ENCODE peak calls at places on chromosomes 1 and 21, in nine cellular contexts. One of them, this sample, is unnamed.

GRCh38 chr1:209674957-209675566 is at the start of gene G0S2:
- DNase-seq in stomach: peak; percentile 83
- DNase-seq in Karpas-422: no peak
- DNase-seq in left lung: peak; percentile 77
- DNase-seq in brain microvascular endothelial cell: no peak
- DNase-seq in pancreas: peak; percentile 91
- DNase-seq in SJSA1: peak; percentile 7
- DNase-seq in kidney: peak; percentile 90
- DNase-seq in transverse colon: peak; percentile 79
- DNase-seq in this sample: peak; percentile 77

GRCh38 chr1:16980473-16981268 is at the start of gene MFAP2:
- DNase-seq in Karpas-422: no peak
- DNase-seq in brain microvascular endothelial cell: no peak
- DNase-seq in SJSA1: no peak
- DNase-seq in kidney: no peak
- DNase-seq in left lung: no peak
- DNase-seq in transverse colon: no peak
- DNase-seq in stomach: no peak
- DNase-seq in pancreas: no peak
- DNase-seq in this sample: peak; percentile 78

GRCh38 chr1:207495816-207496792 is at the start of gene CR1:
- DNase-seq in brain microvascular endothelial cell: no peak
- DNase-seq in Karpas-422: no peak
- DNase-seq in stomach: peak; percentile 31
- DNase-seq in left lung: peak; percentile 69
- DNase-seq in transverse colon: peak; percentile 23
- DNase-seq in pancreas: peak; percentile 16
- DNase-seq in kidney: peak; percentile 69
- DNase-seq in SJSA1: no peak
- DNase-seq in this sample: peak; percentile 55

GRCh38 chr1:67732750-67733151 is 47.8 kb downstream of the GADD45A start:
- DNase-seq in stomach: no peak
- DNase-seq in left lung: no peak
- DNase-seq in pancreas: no peak
- DNase-seq in brain microvascular endothelial cell: peak; percentile 96
- DNase-seq in transverse colon: no peak
- DNase-seq in kidney: no peak
- DNase-seq in Karpas-422: no peak
- DNase-seq in SJSA1: no peak
- DNase-seq in this sample: no peak

GRCh38 chr1:8396083-8396911 is 78.4 kb downstream of the SLC45A1 start:
- DNase-seq in stomach: no peak
- DNase-seq in kidney: no peak
- DNase-seq in brain microvascular endothelial cell: peak; percentile 49
- DNase-seq in pancreas: no peak
- DNase-seq in SJSA1: peak; percentile 66
- DNase-seq in transverse colon: no peak
- DNase-seq in Karpas-422: no peak
- DNase-seq in left lung: no peak
- DNase-seq in this sample: peak; percentile 57

GRCh38 chr1:171739646-171740045 is 2.2 kb downstream of the VAMP4 start:
- DNase-seq in transverse colon: no peak
- DNase-seq in Karpas-422: no peak
- DNase-seq in pancreas: no peak
- DNase-seq in SJSA1: peak; percentile 30
- DNase-seq in brain microvascular endothelial cell: no peak
- DNase-seq in stomach: no peak
- DNase-seq in left lung: no peak
- DNase-seq in kidney: no peak
- DNase-seq in this sample: no peak

GRCh38 chr1:24060482-24060881 is 51.5 kb downstream of the MYOM3 start:
- DNase-seq in left lung: no peak
- DNase-seq in SJSA1: no peak
- DNase-seq in brain microvascular endothelial cell: no peak
- DNase-seq in Karpas-422: no peak
- DNase-seq in stomach: no peak
- DNase-seq in pancreas: no peak
- DNase-seq in transverse colon: no peak
- DNase-seq in kidney: no peak
- DNase-seq in this sample: no peak

GRCh38 chr1:52726265-52727113 is at the start of gene ZYG11B:
- DNase-seq in brain microvascular endothelial cell: peak; percentile 77
- DNase-seq in pancreas: peak; percentile 88
- DNase-seq in kidney: peak; percentile 96
- DNase-seq in SJSA1: peak; percentile 90
- DNase-seq in transverse colon: peak; percentile 92
- DNase-seq in stomach: peak; percentile 91
- DNase-seq in Karpas-422: peak; percentile 96
- DNase-seq in left lung: peak; percentile 92
- DNase-seq in this sample: peak; percentile 90

GRCh38 chr21:38416791-38417190 is 81.5 kb downstream of the ERG start:
- DNase-seq in Karpas-422: no peak
- DNase-seq in left lung: no peak
- DNase-seq in brain microvascular endothelial cell: no peak
- DNase-seq in stomach: no peak
- DNase-seq in pancreas: no peak
- DNase-seq in kidney: no peak
- DNase-seq in transverse colon: no peak
- DNase-seq in SJSA1: no peak
- DNase-seq in this sample: no peak

GRCh38 chr21:38409907-38410306 is 88.4 kb downstream of the ERG start:
- DNase-seq in left lung: no peak
- DNase-seq in pancreas: no peak
- DNase-seq in transverse colon: no peak
- DNase-seq in Karpas-422: no peak
- DNase-seq in kidney: no peak
- DNase-seq in stomach: no peak
- DNase-seq in brain microvascular endothelial cell: no peak
- DNase-seq in SJSA1: no peak
- DNase-seq in this sample: no peak

GRCh38 chr21:38410451-38410850 is 87.8 kb downstream of the ERG start:
- DNase-seq in kidney: no peak
- DNase-seq in transverse colon: no peak
- DNase-seq in Karpas-422: no peak
- DNase-seq in SJSA1: no peak
- DNase-seq in brain microvascular endothelial cell: no peak
- DNase-seq in stomach: no peak
- DNase-seq in left lung: no peak
- DNase-seq in pancreas: no peak
- DNase-seq in this sample: no peak

DNA sequence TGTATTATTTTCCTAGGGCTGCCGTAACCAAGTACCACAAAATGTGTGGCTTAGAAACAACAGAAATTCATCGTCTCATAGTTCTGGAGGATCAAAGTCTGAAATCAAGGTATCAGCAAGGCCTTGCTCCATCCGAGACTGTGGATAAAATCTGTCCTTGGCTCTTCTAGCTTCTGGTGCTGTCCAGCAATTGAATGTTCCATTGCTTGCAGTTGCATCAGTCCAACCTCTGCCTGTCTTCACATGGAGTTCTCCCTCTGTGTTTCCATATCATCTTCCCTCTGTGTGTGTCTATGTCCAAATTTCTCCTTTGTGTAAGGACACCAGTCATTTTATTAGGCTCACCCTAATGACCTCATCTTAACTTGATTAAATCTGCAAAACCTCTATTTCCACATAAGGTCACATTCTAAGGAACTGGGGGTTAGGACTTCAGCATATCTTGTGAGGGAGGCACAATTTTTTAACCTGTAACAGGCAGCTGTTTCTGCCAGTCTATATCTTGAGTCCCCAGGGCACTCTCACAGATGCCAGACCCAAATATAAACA is 84.2 kb downstream of the ERG start:
- DNase-seq in SJSA1: no peak
- DNase-seq in kidney: no peak
- DNase-seq in pancreas: no peak
- DNase-seq in left lung: no peak
- DNase-seq in stomach: no peak
- DNase-seq in Karpas-422: no peak
- DNase-seq in brain microvascular endothelial cell: no peak
- DNase-seq in transverse colon: no peak
- DNase-seq in this sample: no peak
- H3K27ac ChIP-seq in SJSA1: no peak overlapping the region
- H3K27ac ChIP-seq in kidney: no peak overlapping the region
- H3K27ac ChIP-seq in pancreas: no peak overlapping the region
- H3K27ac ChIP-seq in left lung: no peak overlapping the region
- H3K27ac ChIP-seq in stomach: no peak overlapping the region
- H3K27ac ChIP-seq in Karpas-422: no peak overlapping the region
- H3K27ac ChIP-seq in brain microvascular endothelial cell: no peak overlapping the region
- H3K27ac ChIP-seq in transverse colon: no peak overlapping the region
- H3K27ac ChIP-seq in this sample: no peak overlapping the region

GRCh38 chr1:53909946-53910345 is 16.0 kb downstream of the DIO1 start:
- DNase-seq in brain microvascular endothelial cell: no peak
- DNase-seq in Karpas-422: no peak
- DNase-seq in kidney: no peak
- DNase-seq in stomach: no peak
- DNase-seq in pancreas: no peak
- DNase-seq in left lung: no peak
- DNase-seq in SJSA1: no peak
- DNase-seq in transverse colon: no peak
- DNase-seq in this sample: no peak
- H3K27ac ChIP-seq in brain microvascular endothelial cell: no peak overlapping the region
- H3K27ac ChIP-seq in Karpas-422: no peak overlapping the region
- H3K27ac ChIP-seq in kidney: no peak overlapping the region
- H3K27ac ChIP-seq in stomach: no peak overlapping the region
- H3K27ac ChIP-seq in pancreas: no peak overlapping the region
- H3K27ac ChIP-seq in left lung: no peak overlapping the region
- H3K27ac ChIP-seq in SJSA1: no peak overlapping the region
- H3K27ac ChIP-seq in transverse colon: no peak overlapping the region
- H3K27ac ChIP-seq in this sample: no peak overlapping the region

GRCh38 chr1:116580446-116581322 is 9.9 kb upstream of the CD58 start:
- DNase-seq in Karpas-422: no peak
- DNase-seq in pancreas: no peak
- DNase-seq in brain microvascular endothelial cell: no peak
- DNase-seq in transverse colon: no peak
- DNase-seq in left lung: no peak
- DNase-seq in stomach: no peak
- DNase-seq in SJSA1: no peak
- DNase-seq in kidney: no peak
- DNase-seq in this sample: no peak

GRCh38 chr1:116573388-116574100 is 2.7 kb upstream of the CD58 start:
- DNase-seq in pancreas: no peak
- DNase-seq in transverse colon: no peak
- DNase-seq in left lung: no peak
- DNase-seq in brain microvascular endothelial cell: peak; percentile 22
- DNase-seq in Karpas-422: no peak
- DNase-seq in stomach: no peak
- DNase-seq in SJSA1: no peak
- DNase-seq in kidney: no peak
- DNase-seq in this sample: no peak

GRCh38 chr1:116574581-116575291 is 3.9 kb upstream of the CD58 start:
- DNase-seq in pancreas: peak; percentile 40
- DNase-seq in Karpas-422: peak; percentile 87
- DNase-seq in SJSA1: peak; percentile 41
- DNase-seq in stomach: peak; percentile 74
- DNase-seq in kidney: no peak
- DNase-seq in transverse colon: peak; percentile 71
- DNase-seq in brain microvascular endothelial cell: peak; percentile 67
- DNase-seq in left lung: no peak
- DNase-seq in this sample: peak; percentile 86

GRCh38 chr1:116581323-116581885 is 10.6 kb upstream of the CD58 start:
- DNase-seq in pancreas: no peak
- DNase-seq in SJSA1: no peak
- DNase-seq in transverse colon: no peak
- DNase-seq in kidney: no peak
- DNase-seq in stomach: no peak
- DNase-seq in left lung: no peak
- DNase-seq in Karpas-422: no peak
- DNase-seq in brain microvascular endothelial cell: no peak
- DNase-seq in this sample: no peak

DNA sequence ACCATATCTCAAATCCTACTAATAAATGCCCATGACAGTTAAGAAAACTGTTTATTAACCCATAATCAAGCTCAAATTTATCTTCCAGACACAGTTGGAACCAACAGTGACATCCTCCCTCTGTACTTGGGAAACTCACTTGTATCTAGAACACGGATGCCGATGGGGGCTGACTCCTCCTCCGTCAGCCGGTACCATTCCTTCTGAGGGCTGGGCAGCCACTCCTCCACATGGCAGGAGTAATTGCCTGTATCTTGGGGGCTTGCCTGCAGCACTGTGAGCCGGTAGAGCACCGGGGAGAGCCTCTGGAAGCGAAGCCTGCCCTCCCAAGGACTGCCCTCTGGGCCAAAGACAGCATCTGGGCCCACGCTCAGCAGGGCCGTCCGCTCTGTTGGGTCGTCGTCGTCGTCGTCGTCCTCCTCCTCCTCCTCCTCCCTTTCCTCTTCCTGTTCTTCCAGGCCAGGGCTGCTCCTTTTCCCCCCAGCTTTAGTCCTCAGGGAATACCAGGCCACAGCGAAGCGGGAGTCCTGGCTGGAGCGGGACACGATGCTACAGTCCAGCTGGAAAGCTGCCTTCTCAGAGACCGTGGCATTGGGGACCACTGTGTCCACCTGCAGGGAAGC is 8.5 kb upstream of the CD58 start:
- DNase-seq in transverse colon: no peak
- DNase-seq in stomach: no peak
- DNase-seq in Karpas-422: no peak
- DNase-seq in SJSA1: no peak
- DNase-seq in brain microvascular endothelial cell: no peak
- DNase-seq in kidney: no peak
- DNase-seq in left lung: no peak
- DNase-seq in pancreas: no peak
- DNase-seq in this sample: no peak
- H3K27ac ChIP-seq in transverse colon: no peak overlapping the region
- H3K27ac ChIP-seq in stomach: no peak overlapping the region
- H3K27ac ChIP-seq in Karpas-422: no peak overlapping the region
- H3K27ac ChIP-seq in SJSA1: no peak overlapping the region
- H3K27ac ChIP-seq in brain microvascular endothelial cell: no peak overlapping the region
- H3K27ac ChIP-seq in kidney: no peak overlapping the region
- H3K27ac ChIP-seq in left lung: no peak overlapping the region
- H3K27ac ChIP-seq in pancreas: no peak overlapping the region
- H3K27ac ChIP-seq in this sample: no peak overlapping the region

GRCh38 chr1:149881876-149882275 is 17.5 kb upstream of the BOLA1 start:
- DNase-seq in brain microvascular endothelial cell: no peak
- DNase-seq in stomach: no peak
- DNase-seq in pancreas: peak; percentile 7
- DNase-seq in Karpas-422: no peak
- DNase-seq in SJSA1: no peak
- DNase-seq in kidney: no peak
- DNase-seq in transverse colon: no peak
- DNase-seq in left lung: no peak
- DNase-seq in this sample: no peak

GRCh38 chr1:149885364-149886111 is 13.8 kb upstream of the BOLA1 start:
- DNase-seq in stomach: peak; percentile 93
- DNase-seq in pancreas: peak; percentile 92
- DNase-seq in left lung: peak; percentile 90
- DNase-seq in SJSA1: peak; percentile 94
- DNase-seq in brain microvascular endothelial cell: peak; percentile 89
- DNase-seq in Karpas-422: no peak
- DNase-seq in kidney: peak; percentile 95
- DNase-seq in transverse colon: peak; percentile 86
- DNase-seq in this sample: peak; percentile 82

GRCh38 chr1:149886396-149887195 is 12.8 kb upstream of the BOLA1 start:
- DNase-seq in SJSA1: peak; percentile 97
- DNase-seq in transverse colon: peak; percentile 88
- DNase-seq in brain microvascular endothelial cell: peak; percentile 99
- DNase-seq in kidney: peak; percentile 93
- DNase-seq in stomach: peak; percentile 87
- DNase-seq in left lung: peak; percentile 84
- DNase-seq in pancreas: peak; percentile 92
- DNase-seq in Karpas-422: peak; percentile 79
- DNase-seq in this sample: peak; percentile 99

GRCh38 chr1:149884433-149885363 is 14.7 kb upstream of the BOLA1 start:
- DNase-seq in SJSA1: no peak
- DNase-seq in brain microvascular endothelial cell: peak; percentile 7
- DNase-seq in kidney: no peak
- DNase-seq in transverse colon: no peak
- DNase-seq in stomach: no peak
- DNase-seq in pancreas: no peak
- DNase-seq in Karpas-422: peak; percentile 51
- DNase-seq in left lung: no peak
- DNase-seq in this sample: peak; percentile 35

DNA sequence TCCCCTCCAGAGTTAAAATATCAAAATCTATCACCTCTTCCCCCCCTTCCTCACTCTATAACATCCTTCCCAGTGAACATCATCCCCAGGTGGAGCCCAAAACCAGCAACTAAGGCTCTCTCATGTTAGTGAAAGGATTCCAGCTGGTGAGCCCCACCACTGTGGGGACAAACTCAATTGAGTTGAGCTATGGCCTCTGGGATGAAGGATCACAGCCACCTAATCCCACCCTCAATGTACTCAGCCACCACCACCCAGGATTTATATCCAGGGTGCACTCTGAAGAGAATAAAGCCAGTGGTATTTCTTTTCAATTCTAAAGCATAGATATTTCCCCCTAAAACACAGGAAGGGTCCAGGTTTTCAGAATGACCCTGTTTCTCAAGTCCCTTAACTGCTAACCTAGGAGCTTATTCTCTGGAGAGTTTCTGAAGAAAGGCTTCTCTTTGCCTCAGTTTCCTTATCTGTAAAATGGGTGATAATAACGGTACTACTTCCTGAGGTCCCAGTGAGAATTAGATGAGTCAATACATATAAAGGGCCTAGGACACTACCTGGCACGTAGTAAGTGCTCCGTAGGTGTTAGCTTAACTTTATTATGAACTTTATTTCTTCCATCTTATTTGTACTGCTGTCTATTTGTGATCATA is 15.6 kb upstream of the BOLA1 start:
- DNase-seq in Karpas-422: no peak
- DNase-seq in left lung: no peak
- DNase-seq in stomach: no peak
- DNase-seq in pancreas: no peak
- DNase-seq in SJSA1: no peak
- DNase-seq in kidney: no peak
- DNase-seq in brain microvascular endothelial cell: no peak
- DNase-seq in transverse colon: no peak
- DNase-seq in this sample: no peak
- H3K27ac ChIP-seq in Karpas-422: no peak overlapping the region
- H3K27ac ChIP-seq in left lung: no peak overlapping the region
- H3K27ac ChIP-seq in stomach: peak overlapping the region; percentile 100
- H3K27ac ChIP-seq in pancreas: no peak overlapping the region
- H3K27ac ChIP-seq in SJSA1: peak overlapping the region; percentile 91
- H3K27ac ChIP-seq in kidney: no peak overlapping the region
- H3K27ac ChIP-seq in brain microvascular endothelial cell: no peak overlapping the region
- H3K27ac ChIP-seq in transverse colon: no peak overlapping the region
- H3K27ac ChIP-seq in this sample: no peak overlapping the region

This sample was measured in GM23338.